ENCODE peak calls at places on chromosomes 12 and 14, in four cellular contexts. J is K562, I is A549, L is HepG2. F is an unnamed sample.

GRCh38 chr14:53432378-53432802 is 279.3 kb upstream of the DDHD1 start:
- DNase-seq in J (peak; percentile 4), I (peak; percentile 47), L (peak; percentile 59), F (peak; percentile 60)

GRCh38 chr14:54564071-54564798 is 2.7 kb upstream of the SAMD4A start:
- DNase-seq in J (no peak), I (peak; percentile 24), L (peak; percentile 36), F (no peak)

GRCh38 chr12:6383572-6384498 is at the start of gene LTBR:
- DNase-seq in J (peak; percentile 84), I (peak; percentile 83), L (peak; percentile 83), F (peak; percentile 78)

GRCh38 chr12:59695379-59695778 is 99.5 kb downstream of the SLC16A7 start:
- DNase-seq in J (no peak), I (no peak), L (no peak), F (no peak)

GRCh38 chr14:100476012-100476822 is 111.0 kb downstream of the BEGAIN start:
- DNase-seq in J (peak; percentile 10), I (peak; percentile 78), L (peak; percentile 95), F (no peak)

GRCh38 chr12:47818701-47819543 is 781 bp downstream of the HDAC7 start:
- DNase-seq in J (peak; percentile 77), I (peak; percentile 51), L (peak; percentile 50), F (peak; percentile 77)

GRCh38 chr12:29072631-29073030 is 76.4 kb upstream of the FAR2 start:
- DNase-seq in J (no peak), I (no peak), L (no peak), F (no peak)

GRCh38 chr12:110636516-110636915 is 22.6 kb downstream of the TCTN1 start:
- DNase-seq in J (no peak), I (no peak), L (no peak), F (no peak)

GRCh38 chr12:5912011-5912410 is 33.0 kb downstream of the ANO2 start:
- DNase-seq in J (no peak), I (no peak), L (no peak), F (no peak)

GRCh38 chr12:101655400-101655799 is 42.0 kb upstream of the CHPT1 start:
- DNase-seq in J (no peak), I (no peak), L (no peak), F (no peak)

GRCh38 chr14:88698651-88699050 is 94.1 kb downstream of the EML5 start:
- DNase-seq in J (no peak), I (no peak), L (no peak), F (no peak)

GRCh38 chr12:13128291-13129000 is 25.0 kb upstream of the GSG1 start:
- DNase-seq in J (no peak), I (no peak), L (no peak), F (no peak)

GRCh38 chr14:69117020-69117767 is 35.7 kb downstream of the DCAF5 start:
- DNase-seq in J (no peak), I (no peak), L (no peak), F (no peak)

GRCh38 chr12:86712425-86712843 is 456.2 kb upstream of the MGAT4C start:
- DNase-seq in J (no peak), I (peak; percentile 71), L (peak; percentile 41), F (no peak)

GRCh38 chr14:71403673-71404072 is 496.4 kb downstream of the PCNX1 start:
- DNase-seq in J (no peak), I (no peak), L (peak; percentile 39), F (no peak)

GRCh38 chr14:71410578-71411279 is 503.5 kb downstream of the PCNX1 start:
- DNase-seq in J (no peak), I (no peak), L (no peak), F (no peak)

GRCh38 chr14:71408362-71409035 is 501.2 kb downstream of the PCNX1 start:
- DNase-seq in J (no peak), I (no peak), L (no peak), F (no peak)

GRCh38 chr14:71400821-71401447 is 493.7 kb downstream of the PCNX1 start:
- DNase-seq in J (no peak), I (no peak), L (no peak), F (no peak)

DNA sequence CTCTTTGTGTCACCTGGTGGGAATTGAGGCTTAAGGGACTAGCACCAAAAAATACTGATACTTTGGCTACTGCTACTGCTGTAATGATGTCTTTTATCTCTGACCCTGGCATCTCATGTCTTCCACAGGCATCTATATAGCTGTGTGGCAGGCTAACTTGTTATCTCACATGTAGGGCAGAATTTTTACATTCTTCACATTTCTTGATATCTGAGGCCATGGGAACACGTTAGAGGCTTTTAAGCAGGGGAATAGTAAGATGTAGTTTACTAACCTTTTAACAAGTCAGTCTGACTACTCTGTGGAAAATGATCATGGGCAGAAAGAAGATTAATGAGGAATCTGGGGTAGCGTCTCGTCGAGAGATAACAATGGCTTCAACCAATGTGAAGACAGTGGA is 498.4 kb downstream of the PCNX1 start:
- DNase-seq in J (no peak), I (no peak), L (no peak), F (no peak)
- TF ChIP-seq JUN in J (no peak), I (no peak), L (no peak), F (no peak)

DNA sequence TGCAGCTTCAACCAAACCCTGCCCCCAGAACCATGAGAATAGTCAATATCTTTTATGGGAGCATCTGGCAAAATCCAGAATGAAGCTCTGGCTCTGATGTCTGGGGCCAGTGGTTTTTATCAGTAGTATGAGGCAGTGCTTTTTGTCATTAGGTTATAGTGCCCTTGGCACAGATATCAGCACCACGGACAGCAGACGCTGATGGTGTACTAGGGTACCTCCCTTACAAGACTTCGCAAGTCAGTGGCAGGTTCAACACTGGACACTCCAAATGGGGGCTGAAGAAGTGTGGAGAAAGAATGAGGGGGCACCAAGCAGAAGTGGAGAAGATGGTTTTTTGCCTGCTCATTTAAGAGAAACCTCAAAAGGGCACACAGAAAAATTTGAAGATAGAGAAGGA is 68.2 kb upstream of the E2F7 start:
- DNase-seq in J (no peak), I (no peak), L (peak; percentile 4), F (peak; percentile 75)
- TF ChIP-seq NR3C1 in J (no peak), I (no peak), L (no peak), F (no peak)

GRCh38 chr12:10086387-10086786 is 12.4 kb downstream of the CLEC1A start:
- DNase-seq in J (no peak), I (no peak), L (no peak), F (no peak)

GRCh38 chr12:10084733-10085132 is 14.1 kb downstream of the CLEC1A start:
- DNase-seq in J (no peak), I (no peak), L (no peak), F (no peak)

GRCh38 chr12:10082057-10082874 is 16.5 kb downstream of the CLEC1A start:
- DNase-seq in J (no peak), I (no peak), L (no peak), F (no peak)
- TF ChIP-seq JUN in J (no peak), I (no peak), L (no peak), F (no peak)

DNA sequence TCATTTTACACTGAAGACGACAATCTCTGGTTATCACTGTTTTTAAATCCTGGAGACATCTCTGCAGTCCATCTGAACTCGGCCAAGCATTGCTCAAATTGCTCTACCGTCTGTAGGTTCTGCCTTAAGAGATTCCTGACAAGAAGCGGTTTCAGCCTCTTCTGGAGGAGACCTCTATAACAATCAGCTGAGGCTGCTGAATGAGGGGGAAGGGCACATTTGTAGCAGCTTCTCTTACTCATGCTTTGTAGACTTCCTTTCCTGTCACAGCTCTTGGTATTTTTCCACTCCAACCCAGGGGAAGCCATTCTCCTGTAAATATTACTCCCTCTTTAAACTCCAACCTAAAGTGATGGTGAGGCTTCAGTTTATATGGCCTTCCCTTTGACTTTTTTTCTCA is 3.0 kb downstream of the ARG2 start:
- DNase-seq in J (peak; percentile 52), I (no peak), L (peak; percentile 85), F (peak; percentile 25)
- TF ChIP-seq NR3C1 in J (no peak), I (no peak), L (no peak), F (no peak)

DNA sequence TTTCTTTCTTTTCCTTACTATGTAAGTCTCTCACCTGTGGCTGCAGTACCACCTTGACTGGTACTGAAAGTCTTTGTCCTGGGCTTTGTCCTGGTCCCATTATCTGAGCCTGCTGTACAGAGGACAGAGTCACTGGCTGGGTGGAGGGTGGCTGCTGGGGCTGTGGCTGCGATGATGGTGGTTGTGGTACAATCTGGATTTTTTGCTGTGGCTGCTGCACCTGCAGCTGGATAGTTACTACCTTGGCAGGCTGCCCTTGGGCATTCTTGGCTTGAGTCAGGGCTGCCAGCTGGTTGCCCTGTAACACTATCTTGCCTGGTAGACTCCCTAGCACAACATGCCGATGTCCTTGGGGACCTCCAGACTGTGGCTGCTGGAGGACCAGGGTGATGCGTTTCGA is 27.0 kb downstream of the CHD8 start:
- DNase-seq in J (no peak), I (no peak), L (no peak), F (no peak)
- TF ChIP-seq JUN in J (no peak), I (no peak), L (no peak), F (no peak)

GRCh38 chr14:64645220-64645891 is 58.9 kb upstream of the PLEKHG3 start:
- DNase-seq in J (no peak), I (no peak), L (peak; percentile 24), F (peak; percentile 44)
- TF ChIP-seq NR3C1 in J (no peak), I (no peak), L (no peak), F (no peak)

GRCh38 chr14:23577004-23577681 is 1.4 kb downstream of the JPH4 start:
- DNase-seq in J (no peak), I (no peak), L (no peak), F (peak; percentile 59)

GRCh38 chr14:23577710-23578392 is 739 bp downstream of the JPH4 start:
- DNase-seq in J (no peak), I (no peak), L (no peak), F (peak; percentile 69)

GRCh38 chr14:23579739-23580138 is 1.1 kb upstream of the JPH4 start:
- DNase-seq in J (no peak), I (no peak), L (peak; percentile 25), F (no peak)

GRCh38 chr14:23579311-23579630 is 681 bp upstream of the JPH4 start:
- DNase-seq in J (no peak), I (no peak), L (peak; percentile 27), F (no peak)

GRCh38 chr14:23578560-23579310 is at the start of gene JPH4:
- DNase-seq in J (no peak), I (no peak), L (no peak), F (peak; percentile 69)
- TF ChIP-seq JUN in J (no peak), I (no peak), L (no peak), F (no peak)

DNA sequence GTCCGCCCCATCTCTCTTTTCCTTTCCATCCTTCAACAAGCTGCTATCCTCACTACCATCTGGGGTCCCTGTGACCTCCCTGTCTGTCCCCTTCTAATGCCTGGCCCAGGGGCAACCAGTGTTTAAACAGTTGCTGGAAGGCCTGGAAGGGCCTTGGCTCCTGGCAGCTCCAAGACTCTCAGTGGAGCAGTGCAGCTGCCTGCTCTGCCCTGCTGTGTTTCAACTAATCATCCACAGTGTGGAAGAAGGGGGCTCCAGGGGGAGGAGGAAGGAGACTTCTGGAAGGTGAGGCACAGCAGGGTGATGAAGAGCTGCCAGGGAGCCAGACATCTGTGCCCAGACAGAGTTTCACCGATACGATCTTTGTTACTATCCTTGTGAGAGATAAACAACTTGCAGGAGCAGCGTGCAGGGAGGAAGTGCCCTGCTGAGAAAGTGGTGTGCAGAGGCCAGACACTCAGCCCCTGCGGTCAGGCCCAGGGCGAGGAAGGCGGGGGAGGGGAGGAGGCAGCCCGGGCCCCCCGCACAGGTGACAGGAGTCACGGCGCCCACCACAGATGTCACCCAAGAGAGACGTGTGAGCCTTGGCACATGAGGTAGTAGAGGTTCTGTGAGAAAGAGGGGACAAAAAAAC is 1061.8 kb downstream of the BCL11B start:
- DNase-seq in J (no peak), I (no peak), L (no peak), F (no peak)
- TF ChIP-seq NR3C1 in J (no peak), I (no peak), L (no peak), F (no peak)